ENCODE peak calls at places on chromosomes 6 and 20, in ten cellular contexts. F is CD8-positive, alpha-beta T cell; S is left ventricle myocardium inferior; X is neuronal stem cell; T is aorta; U is effector memory CD4-positive, alpha-beta T cell; N is Panc1; P is CD8-positive, alpha-beta memory T cell; I is mammary epithelial cell; Z is OCI-LY7. K is an unnamed sample.

GRCh38 chr6:70062010-70062409 is 195.7 kb downstream of the COL19A1 start:
- DNase-seq in F (no peak), S (no peak), X (no peak), T (no peak), U (no peak), N (no peak), P (no peak), I (no peak), Z (no peak), K (no peak)

GRCh38 chr6:167569041-167569805 is 244.3 kb downstream of the TTLL2 start:
- DNase-seq in F (no peak), S (no peak), X (no peak), T (no peak), U (no peak), N (no peak), P (no peak), I (no peak), Z (no peak), K (no peak)

GRCh38 chr20:61778485-61778863 is 287.2 kb downstream of the TAF4 start:
- DNase-seq in F (no peak), S (no peak), X (no peak), T (peak), U (no peak), N (no peak), P (no peak), I (no peak), Z (no peak), K (no peak)

GRCh38 chr20:58022711-58023110 is 205.7 kb downstream of the ANKRD60 start:
- DNase-seq in F (no peak), S (no peak), X (no peak), T (no peak), U (no peak), N (no peak), P (no peak), I (no peak), Z (no peak), K (no peak)

GRCh38 chr20:53706008-53706481 is 112.4 kb upstream of the ZNF217 start:
- DNase-seq in F (no peak), S (no peak), X (no peak), T (no peak), U (no peak), N (no peak), P (no peak), I (no peak), Z (no peak), K (no peak)

GRCh38 chr20:58950603-58951002 is 30.5 kb upstream of the NELFCD start:
- DNase-seq in F (no peak), S (no peak), X (no peak), T (no peak), U (no peak), N (no peak), P (no peak), I (no peak), Z (no peak), K (no peak)

GRCh38 chr6:11392778-11393507 is 144.6 kb upstream of the TMEM170B start:
- DNase-seq in F (no peak), S (peak), X (no peak), T (no peak), U (no peak), N (no peak), P (no peak), I (no peak), Z (no peak), K (no peak)

GRCh38 chr6:27882624-27883023 is 29.6 kb downstream of the OR2B2 start:
- DNase-seq in F (no peak), S (no peak), X (no peak), T (no peak), U (no peak), N (no peak), P (no peak), I (no peak), Z (no peak), K (no peak)

GRCh38 chr6:50699086-50699886 is 14.0 kb upstream of the TFAP2D start:
- DNase-seq in F (no peak), S (no peak), X (no peak), T (no peak), U (no peak), N (no peak), P (no peak), I (no peak), Z (no peak), K (no peak)

GRCh38 chr6:7193122-7193521 is 85.4 kb downstream of the RREB1 start:
- DNase-seq in F (no peak), S (no peak), X (no peak), T (no peak), U (no peak), N (no peak), P (no peak), I (no peak), Z (no peak), K (no peak)

GRCh38 chr6:159761135-159761872 is 541 bp upstream of the ACAT2 start:
- DNase-seq in F (no peak), S (no peak), X (peak), T (peak), U (no peak), N (no peak), P (no peak), I (peak), Z (peak), K (no peak)

GRCh38 chr6:7121704-7122241 is 14.0 kb downstream of the RREB1 start:
- DNase-seq in F (no peak), S (no peak), X (no peak), T (no peak), U (no peak), N (no peak), P (no peak), I (no peak), Z (no peak), K (peak)

GRCh38 chr6:148698671-148699180 is 48.1 kb upstream of the UST start:
- DNase-seq in F (no peak), S (no peak), X (no peak), T (no peak), U (no peak), N (no peak), P (no peak), I (no peak), Z (no peak), K (no peak)

GRCh38 chr20:49567421-49568256 is at the start of gene PTGIS:
- DNase-seq in F (no peak), S (no peak), X (peak), T (peak), U (no peak), N (no peak), P (no peak), I (no peak), Z (no peak), K (no peak)

GRCh38 chr6:16322666-16323312 is 84.4 kb downstream of the GMPR start:
- DNase-seq in F (peak), S (peak), X (no peak), T (no peak), U (peak), N (no peak), P (peak), I (no peak), Z (peak), K (peak)

GRCh38 chr20:9244811-9245210 is 175.9 kb downstream of the PLCB4 start:
- DNase-seq in F (no peak), S (no peak), X (no peak), T (no peak), U (no peak), N (no peak), P (no peak), I (no peak), Z (no peak), K (no peak)

GRCh38 chr20:10655723-10656122 is 18.1 kb downstream of the JAG1 start:
- DNase-seq in F (no peak), S (no peak), X (peak), T (no peak), U (no peak), N (no peak), P (no peak), I (no peak), Z (no peak), K (no peak)

GRCh38 chr20:10652660-10653191 is 21.1 kb downstream of the JAG1 start:
- DNase-seq in F (no peak), S (no peak), X (no peak), T (no peak), U (no peak), N (no peak), P (no peak), I (no peak), Z (no peak), K (no peak)

GRCh38 chr20:10652185-10652584 is 21.6 kb downstream of the JAG1 start:
- DNase-seq in F (no peak), S (no peak), X (no peak), T (no peak), U (no peak), N (no peak), P (no peak), I (no peak), Z (no peak), K (no peak)

GRCh38 chr20:10654630-10655029 is 19.2 kb downstream of the JAG1 start:
- DNase-seq in F (no peak), S (no peak), X (no peak), T (peak), U (no peak), N (no peak), P (no peak), I (peak), Z (no peak), K (no peak)

GRCh38 chr20:10653593-10654288 is 20.1 kb downstream of the JAG1 start:
- DNase-seq in F (no peak), S (no peak), X (no peak), T (no peak), U (no peak), N (no peak), P (no peak), I (no peak), Z (no peak), K (no peak)
- H3K4me3 ChIP-seq in F (no peak), S (peak), X (no peak), T (no peak), U (no peak), N (no peak), P (no peak), I (no peak), Z (no peak), K (no peak)

GRCh38 chr6:128079026-128079425 is 178.2 kb upstream of the THEMIS start:
- DNase-seq in F (no peak), S (no peak), X (no peak), T (no peak), U (no peak), N (no peak), P (no peak), I (no peak), Z (no peak), K (no peak)
- H3K27ac ChIP-seq in F (no peak), S (no peak), X (no peak), T (no peak), U (no peak), N (no peak), P (no peak), I (no peak), Z (no peak), K (no peak)

GRCh38 chr6:156956286-156956685 is 179.1 kb downstream of the ARID1B start:
- DNase-seq in F (no peak), S (no peak), X (no peak), T (no peak), U (no peak), N (no peak), P (no peak), I (no peak), Z (no peak), K (no peak)

GRCh38 chr6:156963712-156964700 is 186.8 kb downstream of the ARID1B start:
- DNase-seq in F (no peak), S (no peak), X (no peak), T (no peak), U (no peak), N (no peak), P (no peak), I (peak), Z (peak), K (no peak)

GRCh38 chr6:156957931-156958547 is 180.9 kb downstream of the ARID1B start:
- DNase-seq in F (no peak), S (no peak), X (no peak), T (no peak), U (no peak), N (no peak), P (no peak), I (no peak), Z (no peak), K (no peak)

GRCh38 chr6:156960525-156960924 is 183.3 kb downstream of the ARID1B start:
- DNase-seq in F (no peak), S (no peak), X (no peak), T (no peak), U (no peak), N (no peak), P (no peak), I (no peak), Z (no peak), K (no peak)

DNA sequence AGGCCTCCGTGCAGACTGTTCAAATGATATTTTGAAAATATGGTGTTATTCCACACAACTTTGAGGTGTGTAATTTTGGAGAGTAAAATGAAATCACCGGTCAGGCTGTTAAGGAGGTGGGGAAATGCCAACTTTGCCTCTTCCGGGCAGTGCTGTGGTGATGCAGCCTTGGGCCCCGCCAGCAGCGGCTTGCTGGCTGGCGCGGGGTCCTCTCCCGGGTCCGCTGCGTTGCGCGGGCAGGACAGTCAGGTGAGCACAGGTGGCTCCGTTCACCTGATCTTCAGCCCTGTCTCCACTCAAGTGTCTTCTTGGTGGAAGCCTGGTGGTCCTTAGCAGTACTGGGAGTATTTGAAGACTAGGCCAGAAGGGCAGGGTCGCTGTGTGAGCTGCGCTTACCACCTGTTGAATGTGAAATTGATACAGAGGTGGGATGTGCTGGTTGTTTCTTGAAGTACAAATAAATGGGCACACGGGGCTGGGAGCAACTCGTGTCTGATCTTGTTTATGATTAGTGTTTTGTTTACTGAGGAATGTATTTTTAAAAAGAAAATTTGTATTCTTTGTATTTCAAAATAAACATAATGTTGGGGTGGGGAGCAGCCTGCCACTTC is 184.2 kb downstream of the ARID1B start:
- DNase-seq in F (no peak), S (no peak), X (no peak), T (no peak), U (no peak), N (no peak), P (no peak), I (no peak), Z (no peak), K (no peak)
- H3K4me3 ChIP-seq in F (no peak), S (no peak), X (no peak), T (no peak), U (no peak), N (no peak), P (no peak), I (no peak), Z (no peak), K (no peak)

GRCh38 chr20:62906647-62907375 is 19.5 kb downstream of the DIDO1 start:
- DNase-seq in F (no peak), S (no peak), X (no peak), T (peak), U (no peak), N (no peak), P (no peak), I (no peak), Z (no peak), K (no peak)

GRCh38 chr20:62907377-62908317 is 18.7 kb downstream of the DIDO1 start:
- DNase-seq in F (peak), S (no peak), X (no peak), T (peak), U (no peak), N (no peak), P (no peak), I (no peak), Z (peak), K (no peak)

GRCh38 chr20:62908971-62909791 is 17.1 kb downstream of the DIDO1 start:
- DNase-seq in F (no peak), S (no peak), X (no peak), T (peak), U (no peak), N (no peak), P (no peak), I (no peak), Z (no peak), K (no peak)

GRCh38 chr20:62905536-62906117 is 20.7 kb downstream of the DIDO1 start:
- DNase-seq in F (no peak), S (no peak), X (no peak), T (peak), U (no peak), N (no peak), P (no peak), I (no peak), Z (no peak), K (no peak)

GRCh38 chr20:62906209-62906608 is 20.1 kb downstream of the DIDO1 start:
- DNase-seq in F (no peak), S (peak), X (no peak), T (peak), U (no peak), N (no peak), P (no peak), I (no peak), Z (no peak), K (no peak)
- H3K27ac ChIP-seq in F (no peak), S (no peak), X (no peak), T (no peak), U (no peak), N (no peak), P (no peak), I (no peak), Z (no peak), K (no peak)

GRCh38 chr6:44225579-44226325 is 2.4 kb downstream of the SLC29A1 start:
- DNase-seq in F (no peak), S (no peak), X (no peak), T (peak), U (no peak), N (no peak), P (no peak), I (no peak), Z (peak), K (no peak)

GRCh38 chr6:44224978-44225330 is 1.6 kb downstream of the SLC29A1 start:
- DNase-seq in F (no peak), S (no peak), X (no peak), T (peak), U (no peak), N (no peak), P (no peak), I (no peak), Z (no peak), K (no peak)

GRCh38 chr6:44223471-44224153 is at the start of gene SLC29A1:
- DNase-seq in F (peak), S (peak), X (peak), T (peak), U (peak), N (no peak), P (peak), I (peak), Z (peak), K (peak)

GRCh38 chr6:44222987-44223470 is 366 bp upstream of the SLC29A1 start:
- DNase-seq in F (no peak), S (no peak), X (no peak), T (peak), U (no peak), N (no peak), P (no peak), I (no peak), Z (no peak), K (no peak)

DNA sequence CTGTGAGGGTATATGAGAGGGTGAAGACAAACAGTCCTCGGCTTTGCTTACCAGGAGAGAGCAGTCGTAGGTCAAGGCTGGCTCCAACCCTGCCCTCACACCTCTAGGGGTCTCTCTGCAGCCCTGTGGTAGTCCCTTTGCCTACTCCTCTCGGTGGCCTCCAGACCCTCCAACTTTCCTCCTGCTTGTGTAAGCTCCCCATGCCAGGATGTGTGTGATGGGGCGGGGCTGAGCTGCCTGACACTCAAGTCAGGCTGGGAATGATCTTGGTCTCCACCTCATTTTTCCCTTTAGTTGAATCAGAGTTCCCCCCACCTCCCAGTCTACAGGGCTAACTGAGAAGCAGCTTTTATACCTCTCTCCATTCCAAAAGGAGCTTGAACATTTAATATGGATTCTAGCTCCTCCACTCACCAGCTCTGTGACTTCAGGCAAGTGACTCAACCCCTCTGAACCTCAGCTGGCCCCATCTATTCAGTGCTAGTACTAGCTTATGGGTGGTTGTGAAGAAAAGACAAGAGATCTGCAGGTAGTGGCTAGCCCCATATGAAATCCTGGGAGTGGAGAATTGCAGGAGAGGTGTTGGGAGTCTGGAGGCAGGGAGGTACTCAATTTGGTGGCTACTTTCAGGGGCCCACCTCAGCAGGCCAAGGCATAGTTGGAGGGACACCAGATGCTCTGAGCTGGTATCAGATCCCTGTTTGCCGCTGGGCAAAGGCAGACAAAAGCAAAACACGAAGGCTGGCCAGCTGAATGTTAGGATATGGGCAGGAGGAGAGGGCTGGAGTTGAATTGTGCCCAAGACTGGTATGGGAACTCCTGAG is 971 bp downstream of the SLC29A1 start:
- DNase-seq in F (no peak), S (no peak), X (no peak), T (peak), U (no peak), N (no peak), P (no peak), I (peak), Z (peak), K (no peak)
- H3K4me3 ChIP-seq in F (peak), S (peak), X (peak), T (peak), U (peak), N (peak), P (peak), I (peak), Z (peak), K (no peak)

K was measured in lung.